ENCODE peak calls at places on chromosomes 1 and 21, in ten cellular contexts. F, D, X, C, P, M, O, W, R and V are unnamed samples.

GRCh38 chr1:41861509-41862410 is 57.0 kb downstream of the HIVEP3 start:
- DNase-seq in P (peak), F (no peak), D (no peak), O (no peak), M (peak), W (no peak), X (no peak), R (no peak), C (no peak), V (no peak)

GRCh38 chr1:23556661-23557470 is 2.4 kb downstream of the ID3 start:
- DNase-seq in C (no peak), M (peak), F (no peak), W (no peak), D (peak), O (peak), X (no peak), R (no peak), P (peak), V (no peak)

GRCh38 chr1:219324629-219325367 is 151.1 kb downstream of the LYPLAL1 start:
- DNase-seq in R (no peak), D (no peak), X (peak), C (no peak), P (peak), W (peak), M (peak), F (no peak), O (no peak), V (no peak)

GRCh38 chr1:20119351-20119750 is at the start of gene PLA2G2D:
- DNase-seq in D (no peak), O (no peak), R (no peak), F (no peak), C (no peak), M (no peak), X (no peak), W (no peak), P (no peak), V (no peak)

GRCh38 chr1:212858461-212859265 is 588 bp downstream of the FLVCR1 start:
- DNase-seq in R (peak), C (no peak), F (no peak), X (peak), D (peak), P (peak), W (no peak), M (peak), O (peak), V (peak)

GRCh38 chr1:25566730-25567341 is 23.4 kb downstream of the LDLRAP1 start:
- DNase-seq in X (peak), C (no peak), F (no peak), M (peak), R (no peak), O (peak), W (no peak), P (no peak), D (no peak), V (peak)

GRCh38 chr1:228316589-228317387 is 89.8 kb downstream of the TRIM11 start:
- DNase-seq in D (no peak), W (no peak), F (no peak), X (no peak), R (no peak), O (no peak), C (peak), P (no peak), M (peak), V (no peak)

GRCh38 chr1:182069028-182069466 is 7.5 kb upstream of the ZNF648 start:
- DNase-seq in W (no peak), F (no peak), P (peak), M (peak), D (peak), C (peak), R (peak), O (peak), X (peak), V (peak)

GRCh38 chr1:160605792-160606520 is 26.7 kb upstream of the CD84 start:
- DNase-seq in M (peak), O (no peak), R (no peak), C (no peak), F (no peak), W (no peak), P (no peak), X (no peak), D (no peak), V (no peak)

GRCh38 chr1:156001021-156001681 is 19.6 kb downstream of the SSR2 start:
- DNase-seq in C (no peak), P (no peak), F (no peak), W (no peak), M (no peak), X (no peak), O (no peak), D (peak), R (no peak), V (no peak)

GRCh38 chr1:31426249-31426922 is 13.4 kb downstream of the SERINC2 start:
- DNase-seq in P (no peak), R (no peak), C (no peak), O (no peak), D (peak), W (no peak), F (no peak), M (no peak), X (no peak), V (no peak)

GRCh38 chr1:22025368-22026154 is 24.1 kb downstream of the CELA3A start:
- DNase-seq in D (peak), W (peak), M (peak), X (peak), F (peak), C (peak), O (peak), R (peak), P (peak), V (peak)

GRCh38 chr1:220825819-220826551 is 39.3 kb downstream of the MTARC1 start:
- DNase-seq in O (no peak), D (no peak), X (no peak), W (no peak), F (no peak), C (no peak), R (no peak), M (no peak), P (no peak), V (no peak)

GRCh38 chr1:235057385-235058306 is 71.0 kb downstream of the TOMM20 start:
- DNase-seq in D (no peak), P (no peak), X (no peak), F (no peak), M (peak), W (no peak), C (no peak), O (no peak), R (no peak), V (no peak)

GRCh38 chr1:197692965-197693364 is 82.3 kb downstream of the DENND1B start:
- DNase-seq in X (no peak), M (peak), C (no peak), P (no peak), D (no peak), F (no peak), O (no peak), R (no peak), W (no peak), V (no peak)

GRCh38 chr21:46509760-46510159 is 51.1 kb downstream of the DIP2A start:
- DNase-seq in F (no peak), R (no peak), W (no peak), C (no peak), M (no peak), O (no peak), D (peak), P (no peak), X (peak), V (no peak)

GRCh38 chr1:155269381-155269780 is 3.9 kb downstream of the CLK2 start:
- DNase-seq in O (no peak), R (no peak), W (no peak), M (no peak), C (no peak), F (no peak), D (no peak), P (no peak), X (no peak), V (no peak)

GRCh38 chr1:47840338-47840737 is 156.8 kb downstream of the TRABD2B start:
- DNase-seq in M (no peak), R (no peak), X (no peak), D (peak), O (no peak), F (no peak), W (no peak), C (no peak), P (no peak), V (no peak)

GRCh38 chr1:16979475-16980327 is 719 bp downstream of the MFAP2 start:
- DNase-seq in D (no peak), C (peak), W (no peak), F (no peak), R (no peak), O (peak), X (no peak), M (peak), P (no peak), V (peak)

GRCh38 chr1:174156437-174156836 is 2.9 kb upstream of the RABGAP1L start:
- DNase-seq in X (no peak), W (no peak), C (no peak), P (no peak), D (no peak), F (no peak), R (no peak), M (no peak), O (no peak), V (no peak)

GRCh38 chr1:198730952-198731351 is 92.1 kb downstream of the PTPRC start:
- DNase-seq in W (no peak), F (no peak), P (no peak), M (no peak), X (no peak), C (no peak), D (no peak), R (no peak), O (no peak), V (no peak)

GRCh38 chr1:42756956-42757891 is 9.6 kb downstream of the P3H1 start:
- DNase-seq in C (peak), O (peak), M (peak), F (no peak), R (peak), W (no peak), D (no peak), X (no peak), P (no peak), V (no peak)

GRCh38 chr21:14916676-14917141 is 148.1 kb downstream of the NRIP1 start:
- DNase-seq in F (no peak), C (no peak), R (no peak), D (peak), M (peak), P (peak), X (no peak), O (no peak), W (no peak), V (no peak)

GRCh38 chr1:2021550-2021949 is 2.4 kb downstream of the GABRD start:
- DNase-seq in F (no peak), R (no peak), P (no peak), D (no peak), O (no peak), C (no peak), X (no peak), W (no peak), M (no peak), V (no peak)

GRCh38 chr1:32151319-32151787 is 28.1 kb upstream of the TXLNA start:
- DNase-seq in W (no peak), C (no peak), O (peak), F (no peak), M (no peak), D (no peak), R (no peak), X (peak), P (no peak), V (no peak)

GRCh38 chr1:169120066-169120465 is 13.6 kb downstream of the ATP1B1 start:
- DNase-seq in D (no peak), O (no peak), C (no peak), M (no peak), X (no peak), W (no peak), F (no peak), P (no peak), R (no peak), V (no peak)
- H3K4me3 ChIP-seq in D (no peak), O (no peak), C (no peak), M (no peak), X (no peak), W (no peak), F (no peak), P (no peak), R (no peak), V (no peak)

GRCh38 chr1:110876748-110877341 is 3.9 kb downstream of the CD53 start:
- DNase-seq in F (no peak), M (no peak), W (no peak), D (no peak), O (no peak), R (no peak), C (no peak), X (no peak), P (no peak), V (no peak)

GRCh38 chr1:110877364-110877763 is 4.4 kb downstream of the CD53 start:
- DNase-seq in W (no peak), X (no peak), M (no peak), P (no peak), F (no peak), D (no peak), O (no peak), R (no peak), C (peak), V (no peak)

GRCh38 chr1:110873856-110874255 is 908 bp downstream of the CD53 start:
- DNase-seq in O (no peak), C (peak), P (no peak), W (no peak), X (no peak), F (no peak), M (no peak), R (no peak), D (no peak), V (no peak)

GRCh38 chr1:110874303-110875215 is 1.6 kb downstream of the CD53 start:
- DNase-seq in M (peak), D (no peak), W (no peak), P (no peak), C (peak), F (no peak), R (peak), O (no peak), X (no peak), V (no peak)

DNA sequence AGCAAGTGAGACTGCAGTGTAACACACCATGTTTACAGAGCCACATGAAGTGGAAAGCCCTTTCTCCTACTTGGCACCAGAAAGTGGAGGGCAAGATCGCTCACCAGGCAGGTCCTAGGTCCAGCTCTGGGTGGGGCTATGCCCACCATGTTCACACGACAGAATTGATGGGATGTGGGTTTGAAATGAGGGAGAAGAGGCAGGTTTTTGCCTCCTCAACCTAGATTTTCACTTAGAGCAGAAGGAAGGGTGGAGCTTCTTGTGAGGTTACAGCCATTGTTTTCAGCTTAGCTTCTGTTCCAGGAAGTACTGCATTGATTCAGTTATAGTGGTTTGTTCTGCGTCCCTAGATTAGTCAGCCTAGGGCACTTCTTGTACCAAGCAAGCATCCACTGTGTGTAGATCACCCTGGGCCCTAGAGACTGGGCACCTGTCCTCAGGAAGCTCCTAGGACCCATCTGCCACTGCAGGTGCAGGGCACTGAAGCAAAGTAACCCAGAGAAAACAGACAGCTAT is 2.3 kb downstream of the CD53 start:
- DNase-seq in F (peak), X (no peak), D (peak), O (no peak), C (peak), R (peak), M (no peak), W (peak), P (no peak), V (no peak)
- H3K4me3 ChIP-seq in F (peak), X (no peak), D (peak), O (no peak), C (peak), R (peak), M (no peak), W (peak), P (no peak), V (no peak)

GRCh38 chr1:246687002-246687401 is 37.2 kb upstream of the SCCPDH start:
- DNase-seq in C (no peak), M (no peak), R (no peak), X (no peak), W (no peak), D (no peak), F (no peak), O (peak), P (no peak), V (no peak)

GRCh38 chr1:246689409-246689997 is 34.7 kb upstream of the SCCPDH start:
- DNase-seq in M (peak), F (no peak), X (no peak), W (peak), D (peak), O (peak), R (peak), C (peak), P (peak), V (peak)

GRCh38 chr1:246691622-246692495 is 32.4 kb upstream of the SCCPDH start:
- DNase-seq in F (no peak), W (no peak), R (no peak), O (peak), X (no peak), M (peak), P (no peak), C (no peak), D (no peak), V (no peak)

GRCh38 chr1:246695136-246695535 is 29.1 kb upstream of the SCCPDH start:
- DNase-seq in X (peak), P (no peak), O (no peak), D (no peak), F (no peak), R (no peak), M (no peak), C (no peak), W (no peak), V (no peak)

GRCh38 chr1:246690100-246690499 is 34.1 kb upstream of the SCCPDH start:
- DNase-seq in X (no peak), C (no peak), R (no peak), M (no peak), D (no peak), O (no peak), W (no peak), P (no peak), F (no peak), V (no peak)
- H3K4me3 ChIP-seq in X (peak), C (no peak), R (no peak), M (no peak), D (peak), O (no peak), W (no peak), P (peak), F (no peak), V (peak)

DNA sequence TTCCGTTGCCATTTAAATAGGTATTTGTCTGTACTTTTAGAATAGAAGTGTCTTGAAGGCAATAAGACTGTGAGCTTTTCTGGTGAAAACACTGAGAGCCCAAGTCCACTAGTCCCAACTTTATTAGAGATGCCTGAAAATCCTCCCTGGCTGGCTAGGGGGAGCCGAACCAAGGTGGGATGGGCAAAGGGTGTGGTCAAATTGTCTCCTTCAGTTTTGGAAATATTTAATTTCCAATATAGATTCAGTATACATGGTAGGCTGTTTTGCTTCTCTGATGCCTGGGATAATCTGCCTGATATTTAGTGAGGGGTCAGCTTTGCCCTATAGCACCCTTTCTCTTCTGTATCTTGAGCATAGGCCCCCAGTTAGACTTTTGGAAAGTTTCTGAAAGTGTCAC is 3.5 kb downstream of the ROR1 start:
- DNase-seq in D (no peak), R (no peak), X (no peak), O (no peak), C (no peak), P (no peak), W (no peak), M (no peak), F (no peak), V (no peak)
- H3K4me3 ChIP-seq in D (no peak), R (no peak), X (no peak), O (no peak), C (no peak), P (no peak), W (no peak), M (no peak), F (no peak), V (no peak)

GRCh38 chr1:40383095-40383487 is 9.6 kb downstream of the SMAP2 start:
- DNase-seq in R (no peak), M (no peak), F (no peak), W (no peak), P (no peak), C (peak), O (peak), D (no peak), X (no peak), V (no peak)
- H3K4me3 ChIP-seq in R (no peak), M (no peak), F (peak), W (peak), P (no peak), C (peak), O (no peak), D (no peak), X (no peak), V (no peak)

GRCh38 chr1:150069923-150070322 is 2.3 kb downstream of the VPS45 start:
- DNase-seq in O (no peak), M (no peak), X (no peak), W (no peak), R (no peak), F (no peak), C (no peak), D (no peak), P (no peak), V (no peak)
- H3K4me3 ChIP-seq in O (no peak), M (no peak), X (no peak), W (no peak), R (no peak), F (no peak), C (no peak), D (no peak), P (no peak), V (no peak)

GRCh38 chr1:45958317-45958716 is 154.9 kb downstream of the MAST2 start:
- DNase-seq in X (no peak), M (no peak), O (no peak), R (no peak), W (no peak), D (no peak), F (no peak), C (no peak), P (no peak), V (no peak)

GRCh38 chr1:45960930-45961715 is 157.7 kb downstream of the MAST2 start:
- DNase-seq in M (no peak), F (no peak), C (no peak), W (no peak), D (no peak), P (no peak), R (no peak), O (no peak), X (no peak), V (no peak)

GRCh38 chr1:45953934-45954333 is 150.5 kb downstream of the MAST2 start:
- DNase-seq in M (no peak), R (no peak), F (no peak), P (no peak), X (peak), C (no peak), D (no peak), O (peak), W (no peak), V (no peak)

GRCh38 chr1:45954401-45954847 is 151.0 kb downstream of the MAST2 start:
- DNase-seq in X (peak), O (peak), D (no peak), W (no peak), M (no peak), F (no peak), R (no peak), C (no peak), P (peak), V (no peak)

DNA sequence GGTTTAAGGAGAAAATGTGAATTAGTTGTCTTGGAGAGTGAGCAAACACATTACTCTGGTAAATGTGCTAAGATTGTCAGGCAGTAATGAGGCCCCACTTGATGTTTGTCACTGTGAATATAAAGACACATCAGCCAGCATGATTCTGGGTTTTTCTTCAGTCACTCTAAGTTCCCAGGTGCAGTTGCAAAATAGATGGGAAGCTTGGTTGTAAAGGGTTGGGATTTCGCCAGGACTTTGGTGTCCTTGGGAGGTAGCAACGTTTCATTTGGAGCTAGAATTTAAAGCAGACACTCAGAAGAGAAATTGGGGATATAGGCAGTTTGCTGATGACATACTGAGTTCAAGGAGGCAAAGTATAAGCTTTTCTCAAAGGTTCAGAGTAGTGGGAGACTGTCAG is 154.3 kb downstream of the MAST2 start:
- DNase-seq in D (no peak), X (no peak), P (no peak), R (no peak), W (no peak), M (no peak), F (no peak), O (no peak), C (no peak), V (no peak)
- H3K4me3 ChIP-seq in D (no peak), X (no peak), P (no peak), R (no peak), W (no peak), M (no peak), F (no peak), O (no peak), C (no peak), V (no peak)

DNA sequence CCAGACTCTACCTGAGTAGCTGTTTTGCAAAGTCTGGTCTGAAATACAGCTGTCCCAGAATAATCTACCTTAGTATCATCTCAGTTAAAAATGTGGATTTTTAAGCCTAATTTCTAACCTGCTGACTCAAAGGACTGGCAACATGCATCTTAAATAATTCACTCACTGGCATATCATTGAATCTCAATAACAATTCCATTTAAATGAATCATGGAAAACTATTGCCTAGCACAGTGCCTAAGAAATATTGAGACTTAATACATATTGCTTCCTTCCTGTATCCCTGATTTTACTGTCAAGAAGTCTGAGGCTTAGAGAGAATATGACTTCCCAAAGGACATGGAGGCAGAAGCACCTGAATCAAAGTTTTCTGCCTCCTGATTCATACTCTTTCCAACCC is 3.1 kb downstream of the CCDC190 start:
- DNase-seq in C (no peak), P (no peak), M (no peak), X (peak), D (no peak), R (no peak), F (no peak), W (no peak), O (no peak), V (no peak)
- H3K4me3 ChIP-seq in C (no peak), P (no peak), M (no peak), X (no peak), D (no peak), R (no peak), F (no peak), W (no peak), O (no peak), V (no peak)

GRCh38 chr1:44801491-44802305 is 1.5 kb downstream of the PLK3 start:
- DNase-seq in O (no peak), R (no peak), P (peak), M (peak), F (no peak), C (peak), X (no peak), D (peak), W (no peak), V (peak)
- H3K4me3 ChIP-seq in O (no peak), R (no peak), P (peak), M (peak), F (peak), C (peak), X (peak), D (no peak), W (peak), V (peak)